ENCODE peak calls at places on chromosomes 13 and 19, in six cellular contexts. M is left ventricle myocardium inferior, I is heart right ventricle, T is right lobe of liver, J is mucosa of descending colon, A is A673. Y is an unnamed sample. For H3K4me1, the result is how much of the 10 kb centered on the place peaks cover.

GRCh38 chr19:4914736-4915501 is 5.6 kb downstream of the UHRF1 start:
- DNase-seq in A (peak), T (no peak), I (no peak), M (no peak), J (peak), Y (no peak)

GRCh38 chr13:34588362-34588761 is 353.7 kb upstream of the NBEA start:
- DNase-seq in M (no peak), J (no peak), I (no peak), T (no peak), A (no peak), Y (no peak)

GRCh38 chr19:30584121-30584520 is 211.9 kb downstream of the ZNF536 start:
- DNase-seq in I (no peak), M (no peak), T (no peak), A (no peak), J (no peak), Y (peak)

GRCh38 chr13:111312944-111313590 is 7.4 kb upstream of the TEX29 start:
- DNase-seq in A (no peak), I (no peak), M (no peak), J (no peak), T (no peak), Y (no peak)

GRCh38 chr13:109297628-109298027 is 488.8 kb downstream of the IRS2 start:
- DNase-seq in I (no peak), M (no peak), T (no peak), J (no peak), A (no peak), Y (no peak)

GRCh38 chr13:49844191-49844590 is 51.7 kb upstream of the KPNA3 start:
- DNase-seq in T (no peak), J (no peak), A (no peak), I (no peak), M (no peak), Y (no peak)

GRCh38 chr19:44512326-44513298 is 12.3 kb upstream of the ZNF180 start:
- DNase-seq in M (no peak), J (peak), I (no peak), A (peak), T (no peak), Y (peak)

GRCh38 chr19:52200044-52200443 is 10.2 kb downstream of the PPP2R1A start:
- DNase-seq in T (no peak), J (no peak), A (no peak), M (peak), I (peak), Y (no peak)

GRCh38 chr13:37457594-37457993 is 141.0 kb downstream of the POSTN start:
- DNase-seq in M (no peak), J (no peak), I (no peak), T (no peak), A (no peak), Y (no peak)

GRCh38 chr19:57245959-57246358 is 5.5 kb downstream of the ZNF805 start:
- DNase-seq in J (no peak), A (no peak), M (no peak), I (no peak), T (no peak), Y (no peak)

GRCh38 chr13:111242585-111242984 is 77.9 kb upstream of the TEX29 start:
- DNase-seq in M (no peak), A (no peak), J (no peak), I (no peak), T (no peak), Y (peak)

DNA sequence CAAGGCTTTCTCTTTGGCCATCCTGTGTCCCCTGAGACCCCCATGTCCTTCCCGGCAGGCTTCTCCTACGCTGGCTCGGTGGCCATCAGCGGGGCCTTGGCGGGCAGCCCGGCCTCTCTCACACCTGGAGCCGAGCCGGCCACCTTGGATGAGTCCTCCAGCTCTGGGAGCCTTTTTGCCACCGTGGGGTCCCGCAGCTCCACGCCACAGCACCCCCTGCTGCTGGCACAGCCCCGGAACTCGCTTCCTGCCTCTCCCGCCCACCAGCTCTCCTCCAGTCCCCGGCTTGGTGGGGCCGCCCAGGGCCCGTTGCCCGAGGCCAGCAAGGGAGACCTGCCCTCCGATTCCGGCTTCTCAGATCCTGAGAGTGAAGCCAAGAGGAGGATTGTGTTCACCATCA is 14.2 kb downstream of the PLEKHJ1 start:
- DNase-seq in I (no peak), J (no peak), T (no peak), A (peak), M (no peak), Y (no peak)
- TF ChIP-seq CTCF in I (peak), J (no peak), T (no peak), A (peak), M (peak), Y (peak)

GRCh38 chr13:92821324-92821723 is 405.3 kb upstream of the GPC6 start:
- DNase-seq in M (no peak), J (no peak), I (no peak), T (no peak), A (no peak), Y (no peak)
- H3K4me1 ChIP-seq in M (under half), J (under half), I (under half), T (under half), A (under half), Y (under half)

GRCh38 chr19:12944064-12944674 is 1.5 kb upstream of the RAD23A start:
- DNase-seq in J (no peak), A (no peak), T (no peak), I (no peak), M (no peak), Y (no peak)
- H3K4me3 ChIP-seq in J (no peak), A (no peak), T (no peak), I (no peak), M (no peak), Y (peak)

GRCh38 chr13:23667750-23668149 is 97.5 kb downstream of the TNFRSF19 start:
- DNase-seq in J (no peak), M (no peak), A (no peak), I (no peak), T (no peak), Y (no peak)
- TF ChIP-seq CTCF in J (no peak), M (no peak), A (peak), I (no peak), T (no peak), Y (peak)

GRCh38 chr13:78604782-78605611 is 1.6 kb upstream of the POU4F1 start:
- DNase-seq in T (no peak), A (peak), J (no peak), M (no peak), I (no peak), Y (peak)
- H3K4me1 ChIP-seq in T (under half), A (under half), J (under half), M (half or more), I (under half), Y (under half)

DNA sequence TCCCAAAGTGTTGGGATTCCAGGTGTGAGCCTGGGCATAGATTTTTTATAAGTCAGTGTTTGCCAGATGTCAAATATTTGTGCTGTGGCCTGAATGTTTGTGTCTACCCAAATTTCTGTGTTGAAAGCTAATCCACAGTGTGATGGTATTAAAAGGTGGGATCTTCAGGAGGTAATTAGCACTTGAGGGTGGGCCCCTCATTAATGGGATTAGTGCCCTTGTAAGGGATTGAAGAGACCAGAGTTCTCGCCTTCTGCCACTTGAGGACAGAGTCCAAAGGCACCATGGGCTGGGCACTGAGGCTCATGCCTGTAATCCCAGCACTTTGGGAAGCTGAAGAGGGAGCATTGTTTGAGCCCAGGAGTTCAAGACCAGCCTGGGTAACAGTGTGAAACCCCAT is 9.7 kb upstream of the FBXO17 start:
- DNase-seq in A (no peak), T (no peak), J (no peak), M (no peak), I (no peak), Y (no peak)
- H3K4me3 ChIP-seq in A (no peak), T (no peak), J (no peak), M (no peak), I (no peak), Y (no peak)